ENCODE peak calls at places on chromosomes 1 and 21, in four cellular contexts. V, L, Y and Q are unnamed samples.
A peak's percentile ranks its signal among the peaks of the same experiment; 100 is the strongest.

GRCh38 chr1:230303822-230304221 is 122.3 kb downstream of the PGBD5 start:
- DNase-seq in V (no peak), L (no peak), Y (no peak), Q (no peak)

GRCh38 chr1:98277111-98277510 is 356.3 kb upstream of the DPYD start:
- DNase-seq in V (no peak), L (no peak), Y (no peak), Q (no peak)

GRCh38 chr21:38910390-38911008 is 104.8 kb downstream of the ETS2 start:
- DNase-seq in V (peak; percentile 74), L (no peak), Y (no peak), Q (no peak)

GRCh38 chr1:84078108-84078823 is 65.8 kb upstream of the PRKACB start:
- DNase-seq in V (no peak), L (peak; percentile 43), Y (peak; percentile 90), Q (peak; percentile 77)

GRCh38 chr1:47432071-47433036 is 5.5 kb upstream of the FOXD2 start:
- DNase-seq in V (no peak), L (peak; percentile 68), Y (peak; percentile 51), Q (peak; percentile 79)

GRCh38 chr1:116879478-116880133 is 30.1 kb upstream of the PTGFRN start:
- DNase-seq in V (no peak), L (no peak), Y (no peak), Q (no peak)

GRCh38 chr21:43817157-43818086 is 28.0 kb downstream of the RRP1 start:
- DNase-seq in V (no peak), L (no peak), Y (peak; percentile 56), Q (no peak)

GRCh38 chr1:7046891-7047290 is 261.6 kb downstream of the CAMTA1 start:
- DNase-seq in V (no peak), L (no peak), Y (no peak), Q (no peak)

GRCh38 chr1:1085171-1085841 is 11.2 kb upstream of the RNF223 start:
- DNase-seq in V (no peak), L (no peak), Y (peak; percentile 57), Q (no peak)

GRCh38 chr1:211616231-211617031 is 37.5 kb upstream of the SLC30A1 start:
- DNase-seq in V (no peak), L (peak; percentile 67), Y (no peak), Q (peak; percentile 80)

GRCh38 chr1:70909262-70909817 is 138.3 kb downstream of the PTGER3 start:
- DNase-seq in V (no peak), L (no peak), Y (no peak), Q (no peak)

GRCh38 chr1:245475116-245475515 is 320.3 kb downstream of the KIF26B start:
- DNase-seq in V (no peak), L (no peak), Y (no peak), Q (no peak)

GRCh38 chr1:185257947-185258203 is 59.2 kb downstream of the IVNS1ABP start:
- DNase-seq in V (no peak), L (no peak), Y (no peak), Q (no peak)

GRCh38 chr1:16618719-16619118 is 5.4 kb upstream of the NBPF1 start:
- DNase-seq in V (no peak), L (peak; percentile 32), Y (peak; percentile 78), Q (peak; percentile 83)

GRCh38 chr1:235087906-235088305 is 40.7 kb downstream of the TOMM20 start:
- DNase-seq in V (no peak), L (no peak), Y (no peak), Q (peak; percentile 40)

GRCh38 chr21:36183144-36183795 is 26.6 kb downstream of the DOP1B start:
- DNase-seq in V (no peak), L (no peak), Y (peak; percentile 54), Q (no peak)

GRCh38 chr1:94039514-94039870 is 81.5 kb downstream of the ABCA4 start:
- DNase-seq in V (peak; percentile 56), L (peak; percentile 69), Y (peak; percentile 86), Q (peak; percentile 84)

GRCh38 chr1:167643471-167643870 is 13.4 kb downstream of the RCSD1 start:
- DNase-seq in V (no peak), L (no peak), Y (no peak), Q (no peak)

GRCh38 chr21:45105906-45106485 is 31.6 kb downstream of the ADARB1 start:
- DNase-seq in V (no peak), L (no peak), Y (no peak), Q (no peak)

GRCh38 chr1:212254853-212255363 is 30.3 kb upstream of the PPP2R5A start:
- DNase-seq in V (no peak), L (no peak), Y (no peak), Q (no peak)

GRCh38 chr1:244662604-244663003 is 9.7 kb downstream of the DESI2 start:
- DNase-seq in V (no peak), L (no peak), Y (no peak), Q (no peak)

GRCh38 chr1:19606817-19607706 is 37.0 kb upstream of the NBL1 start:
- DNase-seq in V (no peak), L (no peak), Y (no peak), Q (no peak)

GRCh38 chr1:48196168-48196716 is 26.3 kb upstream of the SLC5A9 start:
- DNase-seq in V (no peak), L (no peak), Y (no peak), Q (no peak)

GRCh38 chr1:17437260-17438175 is 2.0 kb downstream of the RCC2 start:
- DNase-seq in V (no peak), L (peak; percentile 36), Y (peak; percentile 91), Q (no peak)

GRCh38 chr1:231596337-231596791 is 30.2 kb upstream of the DISC1 start:
- DNase-seq in V (no peak), L (no peak), Y (no peak), Q (no peak)

GRCh38 chr1:35444519-35444774 is 112.8 kb downstream of the KIAA0319L start:
- DNase-seq in V (no peak), L (no peak), Y (no peak), Q (no peak)
- H3K36me3 ChIP-seq in V (no peaks in the 10 kb centered on the region), L (peaks cover 100% of the 10 kb centered on the region), Y (peaks cover 5% of the 10 kb centered on the region), Q (peaks cover 57% of the 10 kb centered on the region)

DNA sequence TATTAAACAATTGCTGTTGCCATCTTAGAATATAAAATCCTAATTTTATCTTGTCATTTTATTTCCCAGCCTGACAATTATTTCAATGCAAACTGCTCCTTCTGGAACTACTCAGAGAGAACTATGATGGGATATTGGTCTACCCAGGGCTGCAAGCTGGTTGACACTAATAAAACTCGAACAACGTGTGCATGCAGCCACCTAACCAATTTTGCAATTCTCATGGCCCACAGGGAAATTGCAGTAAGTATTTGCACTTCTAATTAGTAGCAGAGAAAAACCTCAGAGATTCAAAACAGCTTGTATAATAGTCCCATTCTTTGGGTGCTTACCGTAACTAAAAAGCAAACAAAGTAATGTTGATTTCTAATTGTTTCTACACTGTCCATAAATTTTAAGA is 167.2 kb downstream of the ADGRL2 start:
- DNase-seq in V (no peak), L (no peak), Y (no peak), Q (no peak)
- H3K36me3 ChIP-seq in V (no peaks in the 10 kb centered on the region), L (peaks cover 65% of the 10 kb centered on the region), Y (no peaks in the 10 kb centered on the region), Q (peaks cover 44% of the 10 kb centered on the region)

DNA sequence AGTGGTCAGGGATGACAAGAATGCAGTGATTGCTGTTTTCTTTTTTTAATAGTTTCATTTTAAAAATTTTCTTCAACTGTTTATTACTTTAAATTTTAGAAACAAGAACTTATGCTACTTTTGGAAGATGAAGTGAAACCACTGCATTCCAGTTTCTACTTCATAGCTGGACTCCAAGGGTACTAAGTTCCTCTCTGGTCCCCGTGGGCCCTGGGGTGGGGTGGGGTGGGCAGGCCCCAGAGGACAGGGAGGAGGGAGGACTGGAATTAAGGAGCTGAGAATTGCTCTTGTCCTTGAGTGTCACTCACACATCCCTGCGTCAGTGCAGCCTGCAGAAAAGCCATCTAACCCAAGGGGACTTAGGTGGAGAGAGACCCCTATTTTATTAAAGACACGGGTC is 97.4 kb downstream of the RAVER2 start:
- DNase-seq in V (no peak), L (no peak), Y (no peak), Q (no peak)
- H3K36me3 ChIP-seq in V (peaks cover 11% of the 10 kb centered on the region), L (peaks cover 93% of the 10 kb centered on the region), Y (no peaks in the 10 kb centered on the region), Q (peaks cover 46% of the 10 kb centered on the region)

GRCh38 chr1:223803211-223803610 is 42.5 kb downstream of the TP53BP2 start:
- DNase-seq in V (no peak), L (no peak), Y (no peak), Q (no peak)
- H3K36me3 ChIP-seq in V (peaks cover 13% of the 10 kb centered on the region), L (peaks cover 92% of the 10 kb centered on the region), Y (peaks cover 9% of the 10 kb centered on the region), Q (peaks cover 36% of the 10 kb centered on the region)

GRCh38 chr1:11142618-11143391 is 43.1 kb upstream of the EXOSC10 start:
- DNase-seq in V (no peak), L (no peak), Y (no peak), Q (no peak)

GRCh38 chr1:11145741-11146140 is 43.4 kb upstream of the ANGPTL7 start:
- DNase-seq in V (no peak), L (no peak), Y (no peak), Q (no peak)

GRCh38 chr1:11144563-11145256 is 44.4 kb upstream of the ANGPTL7 start:
- DNase-seq in V (no peak), L (no peak), Y (no peak), Q (no peak)

GRCh38 chr1:11143401-11143800 is 43.7 kb upstream of the EXOSC10 start:
- DNase-seq in V (no peak), L (no peak), Y (no peak), Q (no peak)

GRCh38 chr1:11143907-11144306 is 44.2 kb upstream of the EXOSC10 start:
- DNase-seq in V (no peak), L (no peak), Y (no peak), Q (no peak)
- H3K36me3 ChIP-seq in V (peaks cover 17% of the 10 kb centered on the region), L (peaks cover 75% of the 10 kb centered on the region), Y (no peaks in the 10 kb centered on the region), Q (peaks cover 91% of the 10 kb centered on the region)

GRCh38 chr21:41805643-41806042 is 38.8 kb upstream of the RIPK4 start:
- DNase-seq in V (no peak), L (no peak), Y (no peak), Q (no peak)
- H3K36me3 ChIP-seq in V (peaks cover 18% of the 10 kb centered on the region), L (peaks cover 30% of the 10 kb centered on the region), Y (no peaks in the 10 kb centered on the region), Q (peaks cover 32% of the 10 kb centered on the region)

GRCh38 chr1:100109554-100110066 is 23.1 kb downstream of the SASS6 start:
- DNase-seq in V (no peak), L (no peak), Y (no peak), Q (no peak)

GRCh38 chr1:100107696-100108095 is 25.0 kb downstream of the SASS6 start:
- DNase-seq in V (no peak), L (no peak), Y (no peak), Q (no peak)
- H3K36me3 ChIP-seq in V (peaks cover 27% of the 10 kb centered on the region), L (peaks cover 64% of the 10 kb centered on the region), Y (no peaks in the 10 kb centered on the region), Q (peaks cover 58% of the 10 kb centered on the region)

GRCh38 chr1:63636192-63637105 is 43.2 kb downstream of the PGM1 start:
- DNase-seq in V (no peak), L (no peak), Y (no peak), Q (no peak)
- H3K36me3 ChIP-seq in V (peaks cover 6% of the 10 kb centered on the region), L (peaks cover 82% of the 10 kb centered on the region), Y (peaks cover 3% of the 10 kb centered on the region), Q (peaks cover 31% of the 10 kb centered on the region)

GRCh38 chr1:204406621-204407020 is 5.0 kb downstream of the PPP1R15B start:
- DNase-seq in V (no peak), L (no peak), Y (no peak), Q (no peak)
- H3K36me3 ChIP-seq in V (peaks cover 36% of the 10 kb centered on the region), L (peaks cover 50% of the 10 kb centered on the region), Y (peaks cover 5% of the 10 kb centered on the region), Q (peaks cover 5% of the 10 kb centered on the region)

GRCh38 chr1:160239582-160240299 is 22.6 kb downstream of the DCAF8 start:
- DNase-seq in V (no peak), L (no peak), Y (no peak), Q (no peak)

GRCh38 chr1:160238408-160238807 is 23.9 kb downstream of the DCAF8 start:
- DNase-seq in V (no peak), L (no peak), Y (no peak), Q (no peak)

GRCh38 chr1:160237558-160237957 is 24.8 kb downstream of the DCAF8 start:
- DNase-seq in V (no peak), L (no peak), Y (no peak), Q (no peak)

GRCh38 chr1:160236806-160237205 is 25.5 kb downstream of the DCAF8 start:
- DNase-seq in V (no peak), L (no peak), Y (no peak), Q (no peak)
- H3K36me3 ChIP-seq in V (peaks cover 33% of the 10 kb centered on the region), L (peaks cover 100% of the 10 kb centered on the region), Y (no peaks in the 10 kb centered on the region), Q (peaks cover 51% of the 10 kb centered on the region)